ENCODE peak calls at places on chromosomes 2 and 18, in four cellular contexts. D is H1, S is GM12878, I is K562. B is an unnamed sample.

GRCh38 chr2:130967020-130967495 is 126.2 kb downstream of the FAM168B start:
- DNase-seq in S (no peak), D (no peak), I (no peak), B (no peak)

GRCh38 chr2:57842531-57842930 is 204.1 kb upstream of the VRK2 start:
- DNase-seq in I (no peak), S (no peak), D (no peak), B (no peak)

GRCh38 chr18:12821408-12821807 is 62.6 kb downstream of the PTPN2 start:
- DNase-seq in I (no peak), S (no peak), D (no peak), B (no peak)

GRCh38 chr2:128970332-128971116 is 651.9 kb upstream of the HS6ST1 start:
- DNase-seq in I (no peak), S (no peak), D (no peak), B (no peak)

GRCh38 chr2:196101325-196101981 is 32.8 kb upstream of the DNAH7 start:
- DNase-seq in I (peak; percentile 78), S (peak; percentile 80), D (no peak), B (no peak)

GRCh38 chr2:241129086-241129871 is 20.0 kb downstream of the PASK start:
- DNase-seq in I (no peak), D (no peak), S (no peak), B (no peak)

GRCh38 chr18:35117951-35118411 is 76.8 kb downstream of the MAPRE2 start:
- DNase-seq in S (no peak), I (no peak), D (no peak), B (no peak)

GRCh38 chr2:21779786-21780185 is 656.0 kb downstream of the TDRD15 start:
- DNase-seq in S (no peak), D (no peak), I (no peak), B (no peak)

GRCh38 chr2:166593403-166593802 is 99.4 kb upstream of the SCN7A start:
- DNase-seq in D (no peak), I (no peak), S (no peak), B (no peak)

DNA sequence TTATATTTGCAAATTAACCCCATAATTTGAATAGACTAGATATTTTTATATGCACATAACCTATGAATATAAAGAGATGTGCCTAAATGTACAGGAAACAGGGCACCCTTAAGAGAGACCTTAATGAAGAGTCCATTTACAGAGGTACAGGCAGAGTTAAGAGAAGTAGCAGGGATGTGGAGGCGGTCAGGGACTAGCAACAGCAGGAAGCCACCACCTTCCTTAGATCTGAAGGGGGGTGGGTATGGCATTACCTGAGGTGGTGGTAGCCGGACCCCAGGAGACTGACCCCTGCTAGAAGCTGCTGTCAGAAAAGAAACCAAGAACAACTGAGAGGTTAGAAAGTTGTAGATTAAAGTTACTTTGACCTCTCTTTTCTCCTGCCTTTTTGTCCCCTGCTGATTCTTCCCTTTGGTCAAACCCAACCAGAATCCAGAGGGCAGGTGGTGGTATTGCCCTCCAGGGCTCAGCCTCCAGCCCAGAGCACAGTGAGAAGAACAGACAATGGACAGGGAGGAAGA is 24.9 kb upstream of the ATG16L1 start:
- DNase-seq in D (no peak), I (no peak), S (no peak), B (no peak)
- TF ChIP-seq EGR1 in D (no peak), I (no peak), S (no peak), B (no peak)

GRCh38 chr2:159030674-159031380 is 62.4 kb downstream of the TANC1 start:
- DNase-seq in S (no peak), D (peak; percentile 43), I (peak; percentile 75), B (peak; percentile 23)
- TF ChIP-seq EGR1 in S (no peak), D (no peak), I (no peak), B (no peak)

GRCh38 chr2:208361077-208361441 is 45.5 kb upstream of the PTH2R start:
- DNase-seq in I (no peak), D (no peak), S (no peak), B (no peak)

GRCh38 chr2:208366215-208367132 is 40.1 kb upstream of the PTH2R start:
- DNase-seq in S (peak; percentile 11), D (no peak), I (no peak), B (no peak)

GRCh38 chr2:208360259-208361076 is 46.1 kb upstream of the PTH2R start:
- DNase-seq in I (no peak), D (no peak), S (no peak), B (no peak)

GRCh38 chr2:208359632-208359986 is 47.0 kb upstream of the PTH2R start:
- DNase-seq in D (no peak), I (no peak), S (no peak), B (no peak)

DNA sequence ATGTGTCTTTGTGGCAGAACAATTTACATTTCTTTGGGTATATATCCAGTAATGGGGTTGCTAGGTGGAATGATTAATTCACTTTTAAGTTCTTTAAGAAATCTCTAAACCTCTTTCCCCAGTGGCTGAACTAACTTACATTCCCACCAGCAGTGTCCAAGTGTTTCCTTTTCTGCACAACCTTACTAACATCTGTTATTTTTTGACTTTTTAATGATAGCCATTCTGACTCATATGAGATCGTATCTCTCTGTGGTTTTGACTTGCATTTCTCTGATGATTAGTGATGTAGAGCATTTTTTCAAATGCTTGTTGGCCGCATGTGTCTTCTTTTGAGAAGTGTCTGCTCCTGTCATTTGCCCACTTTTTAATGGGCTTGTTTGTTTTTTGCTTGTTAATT is 43.1 kb upstream of the PTH2R start:
- DNase-seq in D (no peak), S (peak; percentile 23), I (no peak), B (no peak)
- TF ChIP-seq EGR1 in D (no peak), S (no peak), I (no peak), B (no peak)

GRCh38 chr2:18651842-18652774 is 62.7 kb upstream of the NT5C1B start:
- DNase-seq in S (no peak), I (no peak), D (no peak), B (no peak)
- TF ChIP-seq EGR1 in S (no peak), I (no peak), D (no peak), B (no peak)

GRCh38 chr2:159022019-159022418 is 53.6 kb downstream of the TANC1 start:
- DNase-seq in I (no peak), D (no peak), S (no peak), B (no peak)

GRCh38 chr2:159028776-159029175 is 60.3 kb downstream of the TANC1 start:
- DNase-seq in D (no peak), S (no peak), I (no peak), B (no peak)

GRCh38 chr2:159029936-159030335 is 61.5 kb downstream of the TANC1 start:
- DNase-seq in I (no peak), S (no peak), D (no peak), B (no peak)

GRCh38 chr2:159032156-159032555 is 63.7 kb downstream of the TANC1 start:
- DNase-seq in I (no peak), D (no peak), S (no peak), B (no peak)

GRCh38 chr2:159026170-159026569 is 57.7 kb downstream of the TANC1 start:
- DNase-seq in D (no peak), S (no peak), I (no peak), B (no peak)
- TF ChIP-seq EGR1 in D (no peak), S (no peak), I (no peak), B (no peak)

DNA sequence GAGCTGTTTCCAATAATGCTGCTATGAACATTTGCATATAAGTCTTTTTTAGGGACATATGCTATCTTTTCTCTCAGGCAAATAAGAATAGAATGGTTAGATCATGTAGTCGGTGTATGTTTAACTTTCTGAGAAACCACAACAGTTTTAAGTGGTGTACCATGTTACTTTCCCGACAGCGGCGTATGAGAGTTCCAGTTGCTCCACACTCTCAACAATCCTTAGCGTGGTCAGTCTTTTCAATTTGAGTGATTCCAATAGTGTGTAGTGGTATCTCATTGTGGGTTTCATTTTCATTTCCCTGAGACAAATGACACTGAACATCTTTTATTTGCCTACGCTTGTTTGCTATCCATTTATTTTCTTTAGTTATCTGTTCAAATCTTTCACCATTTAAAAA is 149.5 kb downstream of the ACOXL start:
- DNase-seq in I (no peak), D (no peak), S (peak; percentile 55), B (no peak)
- TF ChIP-seq EGR1 in I (no peak), D (no peak), S (no peak), B (no peak)

GRCh38 chr2:134233733-134234135 is 20.1 kb upstream of the MGAT5 start:
- DNase-seq in D (no peak), S (peak; percentile 86), I (no peak), B (no peak)
- TF ChIP-seq EGR1 in D (no peak), S (no peak), I (no peak), B (no peak)

GRCh38 chr2:156237558-156237957 is 95.0 kb downstream of the NR4A2 start:
- DNase-seq in S (no peak), I (no peak), D (no peak), B (no peak)
- TF ChIP-seq EGR1 in S (no peak), I (no peak), D (no peak), B (no peak)

B was measured in HCT116.